ENCODE peak calls at places on chromosomes 11 and 22, in nine cellular contexts. One of them, this sample, is unnamed.

GRCh38 chr11:69342588-69343330 is 48.8 kb downstream of the MYEOV start:
- DNase-seq in putamen: no peak
- DNase-seq in LoVo: no peak
- DNase-seq in astrocyte of the cerebellum: no peak
- DNase-seq in Right ventricle myocardium superior: no peak
- DNase-seq in foreskin fibroblast: no peak
- DNase-seq in iris pigment epithelial cell: no peak
- DNase-seq in stimulated activated CD8-positive, alpha-beta memory T cell treated with anti-CD3 and anti-CD28 coated beads, Interleukin-4, amount 100 ng/mL, for 48 hours: peak
- DNase-seq in fibroblast of gingiva: no peak
- DNase-seq in this sample: no peak

GRCh38 chr11:111205622-111206385 is 39.7 kb upstream of the POU2AF2 start:
- DNase-seq in Right ventricle myocardium superior: no peak
- DNase-seq in LoVo: no peak
- DNase-seq in fibroblast of gingiva: no peak
- DNase-seq in putamen: no peak
- DNase-seq in stimulated activated CD8-positive, alpha-beta memory T cell treated with anti-CD3 and anti-CD28 coated beads, Interleukin-4, amount 100 ng/mL, for 48 hours: no peak
- DNase-seq in iris pigment epithelial cell: peak
- DNase-seq in astrocyte of the cerebellum: no peak
- DNase-seq in foreskin fibroblast: no peak
- DNase-seq in this sample: no peak

GRCh38 chr22:18954333-18954732 is 18.2 kb upstream of the PRODH start:
- DNase-seq in fibroblast of gingiva: peak
- DNase-seq in iris pigment epithelial cell: peak
- DNase-seq in Right ventricle myocardium superior: peak
- DNase-seq in astrocyte of the cerebellum: peak
- DNase-seq in foreskin fibroblast: peak
- DNase-seq in stimulated activated CD8-positive, alpha-beta memory T cell treated with anti-CD3 and anti-CD28 coated beads, Interleukin-4, amount 100 ng/mL, for 48 hours: peak
- DNase-seq in putamen: no peak
- DNase-seq in LoVo: peak
- DNase-seq in this sample: peak

GRCh38 chr11:87879118-87879517 is 296.1 kb downstream of the RAB38 start:
- DNase-seq in astrocyte of the cerebellum: no peak
- DNase-seq in LoVo: no peak
- DNase-seq in iris pigment epithelial cell: peak
- DNase-seq in fibroblast of gingiva: peak
- DNase-seq in putamen: no peak
- DNase-seq in stimulated activated CD8-positive, alpha-beta memory T cell treated with anti-CD3 and anti-CD28 coated beads, Interleukin-4, amount 100 ng/mL, for 48 hours: no peak
- DNase-seq in Right ventricle myocardium superior: no peak
- DNase-seq in foreskin fibroblast: peak
- DNase-seq in this sample: no peak

GRCh38 chr22:17772963-17773605 is 1.2 kb downstream of the BID start:
- DNase-seq in Right ventricle myocardium superior: no peak
- DNase-seq in putamen: no peak
- DNase-seq in iris pigment epithelial cell: peak
- DNase-seq in astrocyte of the cerebellum: no peak
- DNase-seq in LoVo: no peak
- DNase-seq in stimulated activated CD8-positive, alpha-beta memory T cell treated with anti-CD3 and anti-CD28 coated beads, Interleukin-4, amount 100 ng/mL, for 48 hours: no peak
- DNase-seq in fibroblast of gingiva: no peak
- DNase-seq in foreskin fibroblast: peak
- DNase-seq in this sample: no peak

GRCh38 chr11:66936326-66936725 is 21.9 kb downstream of the PC start:
- DNase-seq in fibroblast of gingiva: peak
- DNase-seq in foreskin fibroblast: peak
- DNase-seq in LoVo: no peak
- DNase-seq in Right ventricle myocardium superior: no peak
- DNase-seq in astrocyte of the cerebellum: peak
- DNase-seq in stimulated activated CD8-positive, alpha-beta memory T cell treated with anti-CD3 and anti-CD28 coated beads, Interleukin-4, amount 100 ng/mL, for 48 hours: no peak
- DNase-seq in putamen: no peak
- DNase-seq in iris pigment epithelial cell: peak
- DNase-seq in this sample: no peak

GRCh38 chr11:46674463-46675287 is 25.7 kb downstream of the ARHGAP1 start:
- DNase-seq in LoVo: no peak
- DNase-seq in putamen: no peak
- DNase-seq in Right ventricle myocardium superior: peak
- DNase-seq in stimulated activated CD8-positive, alpha-beta memory T cell treated with anti-CD3 and anti-CD28 coated beads, Interleukin-4, amount 100 ng/mL, for 48 hours: no peak
- DNase-seq in iris pigment epithelial cell: peak
- DNase-seq in fibroblast of gingiva: no peak
- DNase-seq in foreskin fibroblast: no peak
- DNase-seq in astrocyte of the cerebellum: no peak
- DNase-seq in this sample: no peak

GRCh38 chr11:74672332-74672955 is 58.8 kb downstream of the CHRDL2 start:
- DNase-seq in stimulated activated CD8-positive, alpha-beta memory T cell treated with anti-CD3 and anti-CD28 coated beads, Interleukin-4, amount 100 ng/mL, for 48 hours: peak
- DNase-seq in Right ventricle myocardium superior: no peak
- DNase-seq in fibroblast of gingiva: no peak
- DNase-seq in iris pigment epithelial cell: peak
- DNase-seq in astrocyte of the cerebellum: no peak
- DNase-seq in putamen: no peak
- DNase-seq in LoVo: no peak
- DNase-seq in foreskin fibroblast: no peak
- DNase-seq in this sample: no peak

GRCh38 chr11:8288824-8289223 is 25.1 kb upstream of the LMO1 start:
- DNase-seq in fibroblast of gingiva: no peak
- DNase-seq in foreskin fibroblast: no peak
- DNase-seq in Right ventricle myocardium superior: no peak
- DNase-seq in stimulated activated CD8-positive, alpha-beta memory T cell treated with anti-CD3 and anti-CD28 coated beads, Interleukin-4, amount 100 ng/mL, for 48 hours: no peak
- DNase-seq in putamen: no peak
- DNase-seq in astrocyte of the cerebellum: no peak
- DNase-seq in LoVo: no peak
- DNase-seq in iris pigment epithelial cell: no peak
- DNase-seq in this sample: no peak

GRCh38 chr11:77171885-77172665 is 44.0 kb downstream of the MYO7A start:
- DNase-seq in fibroblast of gingiva: no peak
- DNase-seq in foreskin fibroblast: no peak
- DNase-seq in Right ventricle myocardium superior: peak
- DNase-seq in iris pigment epithelial cell: no peak
- DNase-seq in astrocyte of the cerebellum: no peak
- DNase-seq in putamen: no peak
- DNase-seq in stimulated activated CD8-positive, alpha-beta memory T cell treated with anti-CD3 and anti-CD28 coated beads, Interleukin-4, amount 100 ng/mL, for 48 hours: no peak
- DNase-seq in LoVo: no peak
- DNase-seq in this sample: no peak

This sample was measured in T-helper 17 cell.